ENCODE peak calls at places on chromosomes 7 and 10, in five cellular contexts. I is lower lobe of right lung, D is A549, L is ascending aorta, E is left lung. V is an unnamed sample.

GRCh38 chr10:3954615-3955014 is 169.6 kb upstream of the KLF6 start:
- DNase-seq in I (no peak), D (no peak), L (no peak), E (no peak), V (no peak)

GRCh38 chr7:101159696-101160674 is 5.4 kb downstream of the VGF start:
- DNase-seq in I (no peak), D (no peak), L (no peak), E (no peak), V (no peak)

GRCh38 chr7:77797734-77798393 is 370 bp downstream of the TMEM60 start:
- DNase-seq in I (no peak), D (no peak), L (no peak), E (peak; percentile 46), V (no peak)

GRCh38 chr10:43679509-43679908 is 30.8 kb upstream of the ZNF32 start:
- DNase-seq in I (peak; percentile 91), D (no peak), L (peak; percentile 29), E (peak; percentile 81), V (no peak)

GRCh38 chr10:36281871-36282331 is 639.8 kb upstream of the FZD8 start:
- DNase-seq in I (no peak), D (peak; percentile 87), L (no peak), E (no peak), V (no peak)

GRCh38 chr10:21516270-21517131 is 9.0 kb downstream of the SKIDA1 start:
- DNase-seq in I (peak; percentile 75), D (peak; percentile 63), L (no peak), E (peak; percentile 67), V (peak; percentile 54)

GRCh38 chr10:83680470-83680891 is 458.8 kb upstream of the GHITM start:
- DNase-seq in I (no peak), D (no peak), L (no peak), E (no peak), V (no peak)

GRCh38 chr7:121544726-121545125 is 148.6 kb upstream of the FAM3C start:
- DNase-seq in I (no peak), D (peak; percentile 62), L (no peak), E (no peak), V (no peak)

GRCh38 chr10:101897633-101898032 is 54.0 kb upstream of the KCNIP2 start:
- DNase-seq in I (no peak), D (no peak), L (no peak), E (no peak), V (no peak)

GRCh38 chr7:94300176-94300835 is 94.4 kb upstream of the COL1A2 start:
- DNase-seq in I (no peak), D (peak; percentile 27), L (no peak), E (no peak), V (no peak)

GRCh38 chr7:85341973-85342372 is 155.1 kb upstream of the SEMA3D start:
- DNase-seq in I (no peak), D (no peak), L (no peak), E (no peak), V (no peak)

GRCh38 chr10:90849956-90850749 is 7.7 kb downstream of the HTR7 start:
- DNase-seq in I (no peak), D (no peak), L (no peak), E (no peak), V (no peak)

GRCh38 chr10:33743429-33743857 is 409.0 kb upstream of the NRP1 start:
- DNase-seq in I (no peak), D (no peak), L (no peak), E (no peak), V (no peak)

GRCh38 chr10:114930320-114930719 is 7.7 kb upstream of the TRUB1 start:
- DNase-seq in I (no peak), D (no peak), L (no peak), E (no peak), V (no peak)

GRCh38 chr7:83882551-83882950 is 233.6 kb upstream of the SEMA3E start:
- DNase-seq in I (no peak), D (no peak), L (no peak), E (no peak), V (no peak)

GRCh38 chr7:39588401-39588800 is 22.2 kb downstream of the YAE1 start:
- DNase-seq in I (no peak), D (no peak), L (no peak), E (no peak), V (no peak)

GRCh38 chr10:61244261-61244775 is 208.9 kb downstream of the TMEM26 start:
- DNase-seq in I (no peak), D (no peak), L (no peak), E (no peak), V (no peak)

GRCh38 chr7:36671432-36671829 is 52.9 kb downstream of the AOAH start:
- DNase-seq in I (no peak), D (no peak), L (no peak), E (no peak), V (no peak)

GRCh38 chr7:72140566-72140965 is 271.6 kb downstream of the CALN1 start:
- DNase-seq in I (no peak), D (no peak), L (no peak), E (no peak), V (no peak)

GRCh38 chr7:30472081-30472770 is 6.4 kb downstream of the NOD1 start:
- DNase-seq in I (no peak), D (no peak), L (no peak), E (no peak), V (no peak)

GRCh38 chr7:152674860-152675760 is 831 bp downstream of the XRCC2 start:
- DNase-seq in I (no peak), D (peak; percentile 43), L (no peak), E (no peak), V (no peak)

GRCh38 chr10:59799421-59799820 is 46.2 kb upstream of the MRLN start:
- DNase-seq in I (no peak), D (no peak), L (no peak), E (no peak), V (no peak)

GRCh38 chr10:21068025-21068656 is 171.0 kb upstream of the NEBL start:
- DNase-seq in I (no peak), D (no peak), L (no peak), E (no peak), V (no peak)

GRCh38 chr10:103762924-103763323 is 92.5 kb downstream of the SH3PXD2A start:
- DNase-seq in I (no peak), D (no peak), L (no peak), E (no peak), V (no peak)

GRCh38 chr7:33904680-33905388 is 505 bp upstream of the BMPER start:
- DNase-seq in I (peak; percentile 44), D (peak; percentile 46), L (no peak), E (no peak), V (no peak)

GRCh38 chr10:31000867-31001266 is 30.8 kb downstream of the ZNF438 start:
- DNase-seq in I (no peak), D (no peak), L (no peak), E (no peak), V (no peak)

GRCh38 chr10:49569031-49569765 is 30.3 kb upstream of the ERCC6 start:
- DNase-seq in I (no peak), D (no peak), L (no peak), E (no peak), V (no peak)

GRCh38 chr10:36499696-36500095 is 625.7 kb upstream of the ANKRD30A start:
- DNase-seq in I (no peak), D (no peak), L (no peak), E (no peak), V (no peak)

GRCh38 chr10:70651661-70652060 is 20.6 kb upstream of the ADAMTS14 start:
- DNase-seq in I (no peak), D (peak; percentile 40), L (no peak), E (no peak), V (no peak)

GRCh38 chr10:112360308-112361270 is 13.3 kb upstream of the ACSL5 start:
- DNase-seq in I (peak; percentile 82), D (peak; percentile 10), L (no peak), E (peak; percentile 56), V (no peak)

GRCh38 chr7:125462615-125463014 is 533.0 kb upstream of the POT1 start:
- DNase-seq in I (no peak), D (no peak), L (no peak), E (no peak), V (no peak)
- TF ChIP-seq CTCF in I (no peak), D (no peak), L (no peak), E (no peak), V (no peak)

GRCh38 chr10:26516540-26517101 is 78.5 kb downstream of the APBB1IP start:
- DNase-seq in I (no peak), D (no peak), L (no peak), E (no peak), V (no peak)
- H3K9me3 ChIP-seq in I (peaks cover 4% of the 10 kb centered on the region), D (peaks cover 20% of the 10 kb centered on the region), L (no peaks in the 10 kb centered on the region), E (no peaks in the 10 kb centered on the region), V (no peaks in the 10 kb centered on the region)

DNA sequence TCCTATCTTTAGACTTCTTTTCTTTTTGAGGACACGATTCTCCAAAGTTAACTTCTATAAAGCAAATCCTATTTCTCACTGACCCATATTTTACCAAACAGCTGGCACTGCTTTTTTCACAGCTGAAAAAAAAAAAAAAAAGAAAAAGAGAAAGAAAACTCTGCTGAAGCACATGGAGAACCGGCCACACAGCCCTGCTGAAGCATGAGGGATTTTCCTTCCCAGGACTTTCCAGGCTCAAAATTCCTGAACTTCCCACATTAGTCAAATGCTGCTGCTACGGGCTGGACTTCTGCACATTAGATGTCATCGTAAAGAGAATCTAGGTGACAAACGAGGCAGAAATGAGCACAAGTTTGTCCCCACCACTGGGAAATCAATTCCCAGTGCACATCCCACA is 25.2 kb downstream of the HIPK2 start:
- DNase-seq in I (no peak), D (no peak), L (no peak), E (no peak), V (no peak)
- H3K27ac ChIP-seq in I (no peak overlapping the region), D (no peak overlapping the region), L (no peak overlapping the region), E (no peak overlapping the region), V (no peak overlapping the region)

GRCh38 chr7:133217805-133218204 is 35.1 kb upstream of the EXOC4 start:
- DNase-seq in I (no peak), D (no peak), L (no peak), E (no peak), V (no peak)
- TF ChIP-seq CTCF in I (no peak), D (no peak), L (no peak), E (no peak), V (no peak)

DNA sequence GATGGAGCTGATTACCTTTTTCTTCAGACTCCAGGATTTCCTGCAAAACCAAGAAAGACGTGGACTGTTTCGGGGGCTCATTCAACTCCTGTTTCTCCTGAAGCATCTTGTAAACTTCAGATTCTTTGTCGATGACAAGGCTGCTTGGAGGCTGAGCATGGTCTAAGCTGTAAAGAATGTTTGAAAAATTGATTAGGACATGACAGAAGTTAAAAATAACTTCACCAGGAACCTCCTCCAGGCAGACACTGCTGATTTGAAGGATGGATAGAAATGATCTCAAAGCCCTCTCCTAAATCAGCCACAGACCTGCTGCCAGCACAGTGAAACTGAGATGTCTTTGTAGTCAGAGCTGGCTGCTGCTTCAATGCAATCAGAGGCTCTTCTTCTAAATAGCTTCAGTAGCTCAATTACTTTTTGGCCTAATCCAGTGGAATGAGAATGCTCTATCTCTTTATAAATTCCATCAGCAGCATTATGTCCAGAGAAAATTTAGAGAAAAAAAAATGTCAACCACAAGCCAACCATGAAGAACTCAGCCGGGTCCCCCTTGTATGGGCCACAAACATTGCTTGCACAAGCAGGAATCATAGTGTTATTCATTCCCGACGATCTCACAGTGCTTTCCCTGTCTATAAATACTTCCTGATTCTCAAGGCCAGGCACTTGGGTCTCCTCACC is 43.5 kb downstream of the PDLIM1 start:
- DNase-seq in I (no peak), D (no peak), L (no peak), E (no peak), V (no peak)
- H3K9me3 ChIP-seq in I (no peaks in the 10 kb centered on the region), D (no peaks in the 10 kb centered on the region), L (no peaks in the 10 kb centered on the region), E (no peaks in the 10 kb centered on the region), V (no peaks in the 10 kb centered on the region)